ENCODE peak calls at places on chromosomes 11 and 22, in five cellular contexts. C is A549, U is MM.1S, G is uterus, W is pancreas. L is an unnamed sample.

GRCh38 chr22:38981005-38981658 is 1.0 kb upstream of the APOBEC3B start:
- DNase-seq in C (no peak), U (no peak), G (peak; percentile 55), W (peak; percentile 63), L (no peak)

GRCh38 chr11:68946416-68947090 is 34.2 kb downstream of the MRGPRD start:
- DNase-seq in C (peak; percentile 31), U (no peak), G (peak; percentile 77), W (no peak), L (no peak)

GRCh38 chr11:61611309-61611708 is 30.4 kb upstream of the SYT7 start:
- DNase-seq in C (no peak), U (no peak), G (no peak), W (no peak), L (no peak)

GRCh38 chr11:57638811-57639320 is 10.8 kb downstream of the YPEL4 start:
- DNase-seq in C (no peak), U (no peak), G (no peak), W (no peak), L (no peak)

GRCh38 chr22:28736296-28737155 is 5.1 kb downstream of the CHEK2 start:
- DNase-seq in C (no peak), U (no peak), G (no peak), W (no peak), L (no peak)

GRCh38 chr11:64611961-64612646 is 21.1 kb downstream of the SLC22A12 start:
- DNase-seq in C (no peak), U (no peak), G (no peak), W (no peak), L (no peak)

GRCh38 chr11:107457205-107457557 is 444 bp downstream of the CWF19L2 start:
- DNase-seq in C (peak; percentile 4), U (peak; percentile 10), G (no peak), W (no peak), L (no peak)

GRCh38 chr11:35974878-35975578 is 31.2 kb downstream of the LDLRAD3 start:
- DNase-seq in C (no peak), U (no peak), G (no peak), W (no peak), L (no peak)

GRCh38 chr22:34567367-34567766 is 498.6 kb upstream of the ISX start:
- DNase-seq in C (no peak), U (no peak), G (no peak), W (no peak), L (no peak)

GRCh38 chr11:117585631-117586030 is 211.4 kb downstream of the DSCAML1 start:
- DNase-seq in C (no peak), U (no peak), G (no peak), W (no peak), L (no peak)

GRCh38 chr11:44659641-44660040 is 67.1 kb upstream of the TSPAN18 start:
- DNase-seq in C (no peak), U (no peak), G (no peak), W (no peak), L (no peak)

GRCh38 chr11:93025558-93026255 is 56.3 kb downstream of the MTNR1B start:
- DNase-seq in C (no peak), U (no peak), G (no peak), W (no peak), L (no peak)

GRCh38 chr11:22234743-22235142 is 41.9 kb downstream of the ANO5 start:
- DNase-seq in C (no peak), U (no peak), G (no peak), W (no peak), L (no peak)

GRCh38 chr22:19275919-19276600 is 15.5 kb downstream of the CLTCL1 start:
- DNase-seq in C (no peak), U (no peak), G (no peak), W (no peak), L (no peak)

GRCh38 chr11:27717801-27718229 is 17.6 kb upstream of the BDNF start:
- DNase-seq in C (no peak), U (no peak), G (no peak), W (no peak), L (no peak)

GRCh38 chr22:36291831-36292740 is 39.2 kb downstream of the APOL1 start:
- DNase-seq in C (no peak), U (no peak), G (no peak), W (no peak), L (no peak)

GRCh38 chr22:38953577-38954413 is 3.6 kb upstream of the APOBEC3A start:
- DNase-seq in C (peak; percentile 38), U (peak; percentile 86), G (no peak), W (no peak), L (no peak)

GRCh38 chr11:44681698-44682097 is 45.1 kb upstream of the TSPAN18 start:
- DNase-seq in C (no peak), U (no peak), G (no peak), W (no peak), L (no peak)

GRCh38 chr11:46420513-46420912 is 28.9 kb upstream of the CHRM4 start:
- DNase-seq in C (no peak), U (no peak), G (no peak), W (no peak), L (no peak)

GRCh38 chr22:25282346-25282670 is 62.9 kb downstream of the CRYBB2 start:
- DNase-seq in C (no peak), U (no peak), G (no peak), W (no peak), L (no peak)

GRCh38 chr11:72821221-72821919 is 7.2 kb downstream of the ATG16L2 start:
- DNase-seq in C (no peak), U (no peak), G (peak; percentile 27), W (no peak), L (no peak)

GRCh38 chr11:33452806-33453205 is 195.6 kb downstream of the HIPK3 start:
- DNase-seq in C (peak; percentile 22), U (no peak), G (no peak), W (no peak), L (no peak)

GRCh38 chr11:36073411-36074203 is 129.7 kb downstream of the LDLRAD3 start:
- DNase-seq in C (no peak), U (no peak), G (no peak), W (no peak), L (peak; percentile 51)

GRCh38 chr11:114964676-114965214 is 286.4 kb downstream of the NXPE2 start:
- DNase-seq in C (no peak), U (no peak), G (no peak), W (no peak), L (no peak)

GRCh38 chr11:68942751-68943271 is 38.0 kb downstream of the MRGPRD start:
- DNase-seq in C (no peak), U (no peak), G (peak; percentile 77), W (no peak), L (no peak)

GRCh38 chr11:125123947-125124633 is 12.7 kb upstream of the TMEM218 start:
- DNase-seq in C (peak; percentile 71), U (peak; percentile 90), G (no peak), W (peak; percentile 43), L (no peak)

GRCh38 chr22:49616356-49617231 is 211.1 kb downstream of the BRD1 start:
- DNase-seq in C (no peak), U (no peak), G (no peak), W (no peak), L (no peak)

GRCh38 chr11:123450593-123450992 is 20.5 kb downstream of the GRAMD1B start:
- DNase-seq in C (no peak), U (no peak), G (no peak), W (no peak), L (no peak)

GRCh38 chr11:103433976-103434375 is 324.8 kb downstream of the DYNC2H1 start:
- DNase-seq in C (no peak), U (no peak), G (no peak), W (no peak), L (no peak)

GRCh38 chr22:39592104-39593060 is 21.8 kb downstream of the CACNA1I start:
- DNase-seq in C (peak; percentile 48), U (no peak), G (no peak), W (peak; percentile 74), L (no peak)

DNA sequence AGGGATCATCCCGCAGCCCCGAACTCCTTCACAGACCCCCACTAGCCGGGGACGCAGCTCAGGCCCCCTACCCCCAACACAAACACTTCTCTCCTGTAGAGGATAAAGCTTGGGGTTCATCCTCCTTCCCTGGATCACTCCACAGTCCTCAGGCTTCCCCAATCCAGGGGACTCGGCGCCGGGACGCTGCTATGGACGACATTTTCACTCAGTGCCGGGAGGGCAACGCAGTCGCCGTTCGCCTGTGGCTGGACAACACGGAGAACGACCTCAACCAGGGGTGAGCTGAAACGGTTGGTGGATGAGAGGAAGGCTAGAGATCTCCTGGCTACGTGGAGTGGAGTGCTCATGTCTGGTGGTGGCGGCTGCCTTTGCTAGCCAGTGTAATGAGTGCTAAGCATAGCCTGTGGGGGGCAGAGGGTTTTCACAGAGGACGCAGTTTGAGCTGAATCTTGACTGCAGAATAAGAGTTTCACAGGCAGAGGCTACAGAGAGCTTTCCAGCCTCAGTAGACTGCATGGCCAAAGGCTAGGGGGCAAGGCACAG is 580 bp downstream of the ILK start:
- DNase-seq in C (peak; percentile 47), U (peak; percentile 61), G (peak; percentile 65), W (peak; percentile 50), L (peak; percentile 43)
- H3K27ac ChIP-seq in C (peak overlapping the region; percentile 90), U (peak overlapping the region; percentile 44), G (peak overlapping the region; percentile 99), W (peak overlapping the region; percentile 93), L (peak overlapping the region; percentile 87)

DNA sequence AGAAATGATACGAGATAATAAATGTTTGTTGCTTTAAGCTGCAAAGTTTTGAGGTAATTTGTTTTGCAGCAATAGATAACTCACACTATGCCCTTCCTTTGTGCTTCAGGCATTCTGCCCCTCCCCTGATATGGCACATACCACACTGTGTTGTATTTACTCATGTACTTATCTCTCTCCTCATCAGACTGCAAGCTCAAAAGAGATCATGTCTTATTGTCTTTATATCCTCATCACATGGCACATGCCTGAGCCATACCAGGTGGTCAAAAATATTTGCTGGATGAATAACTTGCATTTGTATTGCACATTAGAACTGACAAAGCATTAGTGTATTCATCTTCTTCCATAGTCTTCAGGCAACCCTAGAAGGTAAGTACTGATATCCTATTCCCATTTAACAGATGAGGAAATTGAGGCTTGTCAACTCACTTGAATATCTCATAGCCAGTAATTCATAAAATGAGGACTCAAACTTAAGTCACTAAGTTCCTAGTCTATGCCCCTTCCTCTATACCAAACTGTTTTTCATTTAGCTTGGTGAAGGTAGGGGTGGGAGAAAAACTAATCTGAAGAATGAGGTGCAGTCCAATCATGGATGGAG is 83.9 kb upstream of the EED start:
- DNase-seq in C (no peak), U (no peak), G (no peak), W (no peak), L (no peak)
- H3K27ac ChIP-seq in C (peak overlapping the region; percentile 61), U (no peak overlapping the region), G (no peak overlapping the region), W (no peak overlapping the region), L (no peak overlapping the region)

DNA sequence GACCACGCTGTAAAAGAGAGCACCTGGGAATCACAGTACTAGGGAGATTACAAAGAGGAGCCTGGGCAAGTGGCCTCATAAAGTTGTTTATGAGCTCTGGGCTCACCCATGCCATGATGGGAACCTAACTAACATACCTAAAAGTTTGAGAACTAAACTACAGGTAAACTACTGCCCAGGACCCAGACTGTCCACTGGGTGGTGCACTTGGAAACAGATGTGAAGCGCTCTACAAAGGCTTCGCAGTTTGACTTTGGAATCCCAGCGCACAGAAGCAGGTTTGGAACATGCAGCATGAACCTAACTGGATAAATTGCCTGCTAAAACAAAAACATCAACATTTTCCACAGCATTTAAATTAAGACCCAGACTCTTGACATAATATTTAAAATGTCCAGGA is 418.6 kb downstream of the FAM181B start:
- DNase-seq in C (no peak), U (no peak), G (no peak), W (peak; percentile 11), L (no peak)
- H3K27ac ChIP-seq in C (no peak overlapping the region), U (no peak overlapping the region), G (no peak overlapping the region), W (no peak overlapping the region), L (no peak overlapping the region)

GRCh38 chr22:44981857-44982256 is 27.9 kb downstream of the PHF21B start:
- DNase-seq in C (no peak), U (no peak), G (no peak), W (no peak), L (no peak)
- H3K27ac ChIP-seq in C (no peak overlapping the region), U (no peak overlapping the region), G (no peak overlapping the region), W (no peak overlapping the region), L (no peak overlapping the region)

GRCh38 chr11:26193714-26194373 is 138.1 kb upstream of the ANO3 start:
- DNase-seq in C (no peak), U (no peak), G (no peak), W (no peak), L (no peak)
- H3K27ac ChIP-seq in C (no peak overlapping the region), U (no peak overlapping the region), G (no peak overlapping the region), W (no peak overlapping the region), L (no peak overlapping the region)

L was measured in substantia nigra.